ENCODE peak calls at places on chromosomes 7 and 10, in six cellular contexts. E, I, O, N, F and X are unnamed samples.

GRCh38 chr10:99766282-99766681 is 16.2 kb upstream of the ABCC2 start:
- DNase-seq in N (no peak), O (no peak), I (no peak), F (no peak), E (no peak), X (no peak)

GRCh38 chr7:34776748-34777358 is 118.8 kb downstream of the NPSR1 start:
- DNase-seq in F (no peak), N (no peak), E (no peak), I (peak; percentile 66), O (no peak), X (no peak)

GRCh38 chr10:3623746-3624145 is 161.3 kb downstream of the KLF6 start:
- DNase-seq in I (no peak), N (no peak), F (no peak), O (no peak), E (no peak), X (no peak)

GRCh38 chr7:45626441-45627430 is 52.6 kb downstream of the ADCY1 start:
- DNase-seq in O (no peak), F (no peak), I (no peak), E (no peak), N (no peak), X (no peak)

GRCh38 chr7:71638108-71638507 is 506.2 kb downstream of the GALNT17 start:
- DNase-seq in F (no peak), E (no peak), N (no peak), O (no peak), I (no peak), X (no peak)

GRCh38 chr7:77800730-77801129 is 2.2 kb downstream of the PHTF2 start:
- DNase-seq in F (no peak), N (no peak), E (no peak), I (no peak), O (no peak), X (no peak)

GRCh38 chr7:92835851-92836488 is 403 bp downstream of the CDK6 start:
- DNase-seq in I (no peak), F (peak; percentile 9), N (peak; percentile 28), E (peak; percentile 28), O (peak; percentile 49), X (peak; percentile 32)

GRCh38 chr7:102044641-102044983 is 227.2 kb downstream of the CUX1 start:
- DNase-seq in I (no peak), O (peak; percentile 82), F (no peak), N (no peak), E (no peak), X (no peak)

GRCh38 chr7:157577796-157578339 is 241.1 kb downstream of the DNAJB6 start:
- DNase-seq in F (no peak), E (no peak), O (no peak), I (no peak), N (no peak), X (no peak)

GRCh38 chr7:104137971-104138370 is 69.8 kb downstream of the ORC5 start:
- DNase-seq in N (no peak), F (no peak), O (no peak), I (peak; percentile 58), E (no peak), X (no peak)

GRCh38 chr10:11403116-11403515 is 208.3 kb downstream of the USP6NL start:
- DNase-seq in E (no peak), O (no peak), F (no peak), N (no peak), I (peak; percentile 23), X (no peak)

GRCh38 chr10:62814901-62815372 is 1.2 kb downstream of the EGR2 start:
- DNase-seq in N (no peak), I (peak; percentile 70), O (peak; percentile 51), E (no peak), F (no peak), X (no peak)

GRCh38 chr7:19971941-19972340 is 198.5 kb upstream of the TMEM196 start:
- DNase-seq in N (no peak), E (no peak), O (no peak), I (no peak), F (no peak), X (no peak)
- H3K4me3 ChIP-seq in N (no peak overlapping the region), E (no peak overlapping the region), O (no peak overlapping the region), I (no peak overlapping the region), F (no peak overlapping the region), X (no peak overlapping the region)

DNA sequence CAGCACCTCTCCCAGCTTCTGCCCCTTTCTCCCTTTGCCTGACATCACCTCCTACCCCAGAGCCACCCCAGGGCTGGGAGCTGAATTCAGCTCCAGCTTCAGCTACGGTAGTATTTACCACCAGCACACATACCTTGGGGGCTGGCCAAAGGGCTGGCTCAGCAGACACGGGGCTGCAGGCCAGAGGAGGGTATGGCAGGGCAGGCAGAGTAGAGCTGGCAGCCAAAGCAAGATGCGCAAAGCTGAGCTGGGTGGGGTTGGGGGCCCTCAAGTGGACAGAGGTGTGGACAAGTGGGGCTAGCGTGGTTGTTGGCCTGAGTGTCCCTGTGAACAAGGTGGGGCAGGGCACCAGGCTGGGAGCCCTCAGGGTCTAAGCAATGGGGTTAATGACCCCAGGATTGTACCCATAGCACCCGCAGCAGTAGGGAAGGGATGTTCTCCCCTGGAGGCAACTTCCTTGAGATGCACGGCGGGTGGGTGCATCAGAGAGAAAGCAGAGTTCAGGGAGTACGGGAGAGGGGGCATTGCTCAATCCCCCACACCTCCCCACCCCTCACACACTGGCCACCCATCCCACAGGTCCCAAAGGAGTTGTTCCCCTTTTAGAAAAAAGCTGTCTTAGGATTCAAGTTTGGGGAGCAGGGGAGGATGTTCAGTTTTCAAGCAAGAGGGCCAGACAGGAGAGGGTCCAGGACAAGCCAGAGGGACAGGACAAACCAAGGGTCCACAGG is 8.0 kb downstream of the VSIR start:
- DNase-seq in I (no peak), N (no peak), O (no peak), E (no peak), F (no peak), X (no peak)
- H3K4me1 ChIP-seq in I (no peaks in the 10 kb centered on the region), N (peaks cover 20% of the 10 kb centered on the region), O (peaks cover 12% of the 10 kb centered on the region), E (peaks cover 100% of the 10 kb centered on the region), F (peaks cover 46% of the 10 kb centered on the region), X (peaks cover 56% of the 10 kb centered on the region)

GRCh38 chr10:86786368-86786767 is 29.9 kb downstream of the BMPR1A start:
- DNase-seq in I (no peak), O (no peak), N (no peak), E (no peak), F (no peak), X (no peak)
- H3K27ac ChIP-seq in I (peak overlapping the region; percentile 72), O (no peak overlapping the region), N (no peak overlapping the region), E (peak overlapping the region; percentile 60), F (no peak overlapping the region), X (no peak overlapping the region)

GRCh38 chr7:151954866-151955820 is 1.1 kb upstream of the GALNTL5 start:
- DNase-seq in O (peak; percentile 59), F (no peak), E (no peak), N (no peak), I (peak; percentile 63), X (no peak)
- H3K4me3 ChIP-seq in O (no peak overlapping the region), F (peak overlapping the region; percentile 9), E (no peak overlapping the region), N (no peak overlapping the region), I (no peak overlapping the region), X (no peak overlapping the region)

GRCh38 chr7:50655020-50655419 is 89.8 kb upstream of the DDC start:
- DNase-seq in O (no peak), I (peak; percentile 13), E (no peak), F (no peak), N (no peak), X (no peak)
- H3K4me1 ChIP-seq in O (no peaks in the 10 kb centered on the region), I (no peaks in the 10 kb centered on the region), E (peaks cover 59% of the 10 kb centered on the region), F (peaks cover 13% of the 10 kb centered on the region), N (peaks cover 33% of the 10 kb centered on the region), X (peaks cover 7% of the 10 kb centered on the region)

GRCh38 chr7:158863611-158864506 is 7.5 kb downstream of the DYNC2I1 start:
- DNase-seq in F (peak; percentile 67), O (peak; percentile 84), N (peak; percentile 83), I (peak; percentile 70), E (peak; percentile 51), X (peak; percentile 76)
- H3K27ac ChIP-seq in F (peak overlapping the region; percentile 1), O (peak overlapping the region; percentile 36), N (peak overlapping the region; percentile 37), I (no peak overlapping the region), E (peak overlapping the region; percentile 88), X (peak overlapping the region; percentile 86)

GRCh38 chr7:36039671-36040070 is 113.4 kb upstream of the EEPD1 start:
- DNase-seq in N (no peak), I (no peak), F (no peak), O (no peak), E (no peak), X (no peak)

GRCh38 chr7:36036590-36036989 is 116.5 kb upstream of the EEPD1 start:
- DNase-seq in E (no peak), I (no peak), F (no peak), N (no peak), O (peak; percentile 74), X (no peak)

GRCh38 chr7:36038063-36038721 is 114.9 kb upstream of the EEPD1 start:
- DNase-seq in F (no peak), I (no peak), O (no peak), E (no peak), N (no peak), X (no peak)

GRCh38 chr7:36039243-36039642 is 113.8 kb upstream of the EEPD1 start:
- DNase-seq in I (no peak), F (no peak), E (no peak), N (peak; percentile 33), O (no peak), X (no peak)

DNA sequence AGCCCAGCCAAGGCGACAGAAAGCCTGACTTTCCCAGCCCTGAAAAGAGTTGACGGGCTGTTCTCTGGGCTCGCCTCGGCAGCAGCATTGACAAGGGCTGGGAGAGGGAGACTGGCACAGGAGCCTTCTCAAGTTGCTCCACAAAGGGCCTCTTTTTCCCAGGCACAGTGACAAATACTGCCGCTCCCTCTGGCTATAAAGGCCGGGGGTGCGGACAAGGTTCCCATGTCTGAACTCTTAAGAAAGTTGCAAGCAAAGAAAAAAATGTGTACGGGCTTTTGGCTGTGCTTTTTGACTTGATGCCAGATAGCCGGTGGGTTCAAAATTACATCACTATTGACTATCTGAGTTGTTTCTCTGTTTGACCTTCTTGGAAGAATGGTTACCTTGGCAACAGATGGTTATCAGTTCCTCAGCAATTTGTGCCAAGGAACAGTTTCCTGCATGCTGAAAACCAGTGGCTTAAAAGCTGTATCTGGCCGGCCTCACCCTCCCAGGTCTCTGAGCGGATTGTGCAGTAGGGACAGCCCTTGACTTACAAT is 115.9 kb upstream of the EEPD1 start:
- DNase-seq in I (no peak), O (peak; percentile 73), F (no peak), N (no peak), E (peak; percentile 77), X (peak; percentile 44)
- H3K4me3 ChIP-seq in I (no peak overlapping the region), O (no peak overlapping the region), F (no peak overlapping the region), N (no peak overlapping the region), E (no peak overlapping the region), X (no peak overlapping the region)

GRCh38 chr10:103649654-103650423 is 156.3 kb downstream of the NEURL1 start:
- DNase-seq in I (no peak), E (no peak), F (peak; percentile 48), N (no peak), O (no peak), X (no peak)
- H3K4me1 ChIP-seq in I (peaks cover 3% of the 10 kb centered on the region), E (peaks cover 84% of the 10 kb centered on the region), F (peaks cover 61% of the 10 kb centered on the region), N (peaks cover 65% of the 10 kb centered on the region), O (peaks cover 6% of the 10 kb centered on the region), X (peaks cover 20% of the 10 kb centered on the region)

GRCh38 chr10:94211187-94211529 is 151.6 kb downstream of the NOC3L start:
- DNase-seq in F (no peak), I (no peak), N (no peak), O (no peak), E (no peak), X (no peak)
- H3K27ac ChIP-seq in F (no peak overlapping the region), I (peak overlapping the region; percentile 4), N (no peak overlapping the region), O (no peak overlapping the region), E (peak overlapping the region; percentile 60), X (peak overlapping the region; percentile 34)